ENCODE peak calls at places on chromosome 15, in five cellular contexts. Y, T, W, F and J are unnamed samples.

GRCh38 chr15:83973816-83974215 is 261.8 kb upstream of the GOLGA6L4 start:
- DNase-seq in Y (no peak), T (no peak), W (no peak), F (no peak), J (no peak)

GRCh38 chr15:60444289-60444912 is 34.5 kb downstream of the ICE2 start:
- DNase-seq in Y (no peak), T (no peak), W (no peak), F (no peak), J (no peak)

GRCh38 chr15:84752700-84753099 is 4.3 kb downstream of the ZNF592 start:
- DNase-seq in Y (no peak), T (no peak), W (no peak), F (no peak), J (no peak)

GRCh38 chr15:89052474-89052873 is 35.8 kb upstream of the ABHD2 start:
- DNase-seq in Y (peak), T (no peak), W (no peak), F (peak), J (no peak)

GRCh38 chr15:78455749-78456148 is 17.7 kb downstream of the IREB2 start:
- DNase-seq in Y (no peak), T (no peak), W (no peak), F (no peak), J (no peak)

GRCh38 chr15:31483053-31483923 is 156.7 kb downstream of the KLF13 start:
- DNase-seq in Y (no peak), T (no peak), W (no peak), F (no peak), J (no peak)

GRCh38 chr15:74414081-74414580 is 19.6 kb downstream of the SEMA7A start:
- DNase-seq in Y (no peak), T (no peak), W (no peak), F (no peak), J (no peak)

GRCh38 chr15:58019503-58020376 is 45.8 kb downstream of the ALDH1A2 start:
- DNase-seq in Y (no peak), T (no peak), W (peak), F (no peak), J (no peak)

GRCh38 chr15:59255647-59256380 is 49.2 kb downstream of the LDHAL6B start:
- DNase-seq in Y (no peak), T (no peak), W (no peak), F (no peak), J (no peak)

GRCh38 chr15:71055461-71055860 is 59.8 kb upstream of the THSD4 start:
- DNase-seq in Y (no peak), T (no peak), W (no peak), F (no peak), J (no peak)

GRCh38 chr15:41969851-41970431 is 2.4 kb downstream of the EHD4 start:
- DNase-seq in Y (peak), T (no peak), W (no peak), F (no peak), J (no peak)

DNA sequence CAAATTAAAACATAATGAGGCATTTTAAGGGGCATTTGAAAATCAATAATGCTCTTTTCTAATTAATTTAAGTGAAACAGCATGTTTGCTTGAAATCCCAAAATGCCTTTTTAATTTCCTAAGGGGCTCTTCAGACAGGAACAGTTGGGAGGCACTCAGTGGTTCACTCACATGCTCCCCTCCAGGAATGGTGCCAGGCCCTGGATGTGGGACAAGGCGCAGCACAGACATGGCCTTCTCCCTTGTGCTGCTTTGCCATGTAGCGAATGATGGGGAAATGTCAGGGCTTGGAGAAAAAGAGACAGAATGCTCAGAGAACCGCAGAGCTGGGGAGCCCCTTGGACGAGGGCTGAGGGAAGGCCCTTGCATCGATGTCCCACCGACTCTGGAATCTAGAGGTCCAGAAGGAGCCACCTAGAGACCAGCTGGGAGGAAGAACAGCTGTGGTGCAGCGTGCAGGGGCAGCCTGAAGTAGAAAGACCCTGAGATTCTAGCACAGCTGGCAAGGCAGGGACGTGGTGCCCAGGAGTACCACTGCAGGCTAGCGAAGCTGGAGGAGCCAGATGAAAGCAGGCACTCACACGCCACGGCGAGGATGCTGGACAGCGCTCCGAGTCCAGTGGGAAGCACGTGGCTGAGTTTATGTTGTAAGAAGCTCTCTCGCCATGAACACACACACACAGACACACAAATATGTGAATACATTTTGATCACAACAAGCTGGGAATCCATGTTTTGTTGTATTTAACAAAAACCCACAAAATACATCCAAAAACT is 27.0 kb downstream of the NSMCE3 start:
- DNase-seq in Y (no peak), T (no peak), W (no peak), F (no peak), J (no peak)
- H3K4me3 ChIP-seq in Y (no peak), T (no peak), W (no peak), F (no peak), J (no peak)

GRCh38 chr15:90870354-90871096 is 2.1 kb downstream of the FURIN start:
- DNase-seq in Y (no peak), T (no peak), W (no peak), F (no peak), J (no peak)
- H3K4me3 ChIP-seq in Y (peak), T (peak), W (peak), F (peak), J (peak)

DNA sequence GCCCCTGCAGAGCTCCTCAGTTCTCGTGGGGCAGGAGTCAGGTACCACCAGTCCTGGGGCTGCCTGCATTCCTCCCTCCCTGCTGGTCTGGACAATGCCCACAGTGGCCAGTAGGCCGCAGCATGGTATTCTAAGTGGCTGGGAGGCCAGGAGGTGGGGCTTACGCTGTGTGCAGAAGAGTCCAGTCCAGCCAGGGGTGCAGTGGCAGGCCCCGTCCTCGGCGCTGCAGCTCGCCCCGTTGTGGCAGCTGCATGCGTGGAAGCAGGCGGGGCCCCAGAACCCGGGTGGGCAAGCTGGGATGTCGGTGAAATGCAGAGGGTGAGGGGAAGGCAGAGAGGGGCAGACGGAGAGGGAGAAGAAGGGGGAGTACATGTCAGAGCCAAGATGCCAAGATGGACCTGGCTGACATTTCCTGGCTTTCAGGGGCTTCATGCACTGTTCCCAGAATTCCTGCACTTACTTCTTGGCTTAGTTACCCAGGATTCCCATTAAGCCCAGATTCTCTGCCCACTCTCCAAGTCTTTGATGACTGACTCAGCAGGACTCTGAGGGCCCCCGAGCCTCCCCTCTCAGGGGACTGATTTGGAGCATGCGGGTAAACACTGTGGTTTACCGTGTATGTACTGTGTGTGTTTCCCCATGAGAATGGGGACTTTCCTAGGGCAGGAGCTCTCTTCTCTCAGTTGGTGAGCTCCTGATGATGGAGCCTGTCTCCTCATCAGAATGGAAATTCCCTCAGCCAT is 47.5 kb downstream of the RAB11A start:
- DNase-seq in Y (peak), T (peak), W (no peak), F (peak), J (peak)
- H3K4me3 ChIP-seq in Y (no peak), T (no peak), W (no peak), F (no peak), J (no peak)

GRCh38 chr15:65759441-65759840 is 32.7 kb downstream of the DENND4A start:
- DNase-seq in Y (no peak), T (no peak), W (no peak), F (no peak), J (no peak)

GRCh38 chr15:65758242-65758641 is 33.9 kb downstream of the DENND4A start:
- DNase-seq in Y (no peak), T (no peak), W (no peak), F (no peak), J (no peak)

GRCh38 chr15:65762914-65763787 is 28.9 kb downstream of the DENND4A start:
- DNase-seq in Y (no peak), T (no peak), W (no peak), F (no peak), J (no peak)

GRCh38 chr15:65762399-65762798 is 29.7 kb downstream of the DENND4A start:
- DNase-seq in Y (no peak), T (no peak), W (no peak), F (no peak), J (no peak)

DNA sequence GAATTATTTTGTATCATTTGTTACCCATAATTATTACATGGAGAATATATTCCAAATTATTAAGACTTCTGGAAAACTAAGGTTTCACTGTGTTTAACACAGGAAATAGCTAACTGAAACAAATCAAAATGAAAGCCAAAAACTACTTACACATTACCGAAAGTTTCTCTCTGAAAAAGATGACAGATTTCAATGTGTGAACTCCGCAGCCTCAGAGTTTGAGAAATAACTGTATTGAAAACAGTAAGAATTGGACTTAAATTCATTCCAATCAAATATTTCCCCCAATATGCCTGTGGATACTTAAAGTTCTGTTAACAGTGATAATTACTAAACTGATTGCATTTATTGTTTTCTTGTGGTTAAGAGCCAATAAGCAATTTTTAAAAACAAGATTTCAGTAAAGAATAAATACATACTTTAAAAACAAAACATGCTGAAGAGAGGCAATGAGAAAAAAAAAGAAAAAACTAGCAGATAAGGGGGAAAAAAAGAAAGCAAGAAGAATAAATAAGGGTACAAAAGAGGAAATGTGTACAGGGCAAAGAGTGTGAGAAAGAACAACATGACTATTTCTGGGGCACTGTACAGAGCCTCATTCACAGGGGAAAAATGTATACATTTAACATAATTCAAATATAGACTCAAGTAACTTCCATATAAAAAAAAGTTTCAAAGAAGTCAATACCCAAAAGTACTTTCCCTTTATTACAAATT is 30.7 kb downstream of the DENND4A start:
- DNase-seq in Y (no peak), T (no peak), W (no peak), F (no peak), J (no peak)
- H3K4me3 ChIP-seq in Y (no peak), T (no peak), W (no peak), F (no peak), J (no peak)

GRCh38 chr15:55990516-55990915 is 2.9 kb downstream of the NEDD4 start:
- DNase-seq in Y (no peak), T (no peak), W (no peak), F (no peak), J (no peak)

GRCh38 chr15:55992769-55993110 is 672 bp downstream of the NEDD4 start:
- DNase-seq in Y (no peak), T (no peak), W (no peak), F (peak), J (no peak)

GRCh38 chr15:55990986-55991385 is 2.4 kb downstream of the NEDD4 start:
- DNase-seq in Y (no peak), T (no peak), W (no peak), F (no peak), J (no peak)

GRCh38 chr15:55993111-55993803 is at the start of gene NEDD4:
- DNase-seq in Y (peak), T (peak), W (peak), F (peak), J (peak)

DNA sequence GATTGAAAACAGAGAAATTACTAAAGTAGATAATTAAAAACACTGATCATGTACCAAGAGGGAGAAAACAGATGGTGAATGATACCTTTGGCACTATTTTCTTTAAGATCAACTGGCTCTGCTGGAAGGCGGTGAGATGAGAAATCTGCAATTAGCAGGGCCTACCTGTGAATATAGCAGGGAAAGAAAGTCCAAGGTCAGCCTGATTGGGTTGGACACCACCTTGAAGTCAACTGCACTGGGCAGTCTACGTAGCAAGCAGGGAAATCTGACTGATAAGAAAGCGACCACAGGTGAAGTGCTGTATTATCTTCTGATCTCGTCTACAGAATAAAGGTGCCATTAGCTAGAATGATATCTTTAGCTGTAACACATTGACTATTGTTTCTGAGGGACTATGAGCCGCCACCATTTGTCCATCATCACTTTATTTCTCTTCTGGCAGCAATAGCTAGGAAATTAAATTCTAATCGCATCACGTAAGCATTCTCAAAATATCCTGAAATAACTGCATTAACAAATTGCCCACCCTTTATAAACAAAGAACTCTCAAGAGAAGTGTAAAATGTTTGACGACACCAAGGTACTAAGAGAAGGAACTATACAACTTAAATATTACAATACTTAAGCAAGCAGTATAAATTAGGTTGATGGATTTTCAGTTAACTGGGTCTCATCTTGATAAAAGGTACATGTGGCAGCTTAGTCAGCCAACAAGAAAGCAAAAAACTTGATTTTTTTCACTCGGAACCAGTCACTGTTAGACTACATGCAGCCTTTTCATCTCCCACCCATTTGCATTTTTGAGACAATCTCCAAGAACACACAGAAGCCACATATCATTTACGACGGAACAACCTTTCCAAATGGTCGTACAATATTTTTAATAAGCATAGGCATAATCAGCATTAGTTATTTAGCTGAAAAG is 1.3 kb downstream of the NEDD4 start:
- DNase-seq in Y (no peak), T (no peak), W (no peak), F (no peak), J (no peak)
- H3K4me3 ChIP-seq in Y (peak), T (no peak), W (peak), F (peak), J (peak)

GRCh38 chr15:92655178-92655995 is at the start of gene FAM174B:
- DNase-seq in Y (no peak), T (no peak), W (no peak), F (no peak), J (no peak)
- H3K4me3 ChIP-seq in Y (peak), T (peak), W (peak), F (peak), J (no peak)

GRCh38 chr15:34460451-34460850 is 22.8 kb upstream of the GOLGA8A start:
- DNase-seq in Y (no peak), T (no peak), W (no peak), F (no peak), J (no peak)
- H3K4me3 ChIP-seq in Y (no peak), T (no peak), W (no peak), F (no peak), J (no peak)

DNA sequence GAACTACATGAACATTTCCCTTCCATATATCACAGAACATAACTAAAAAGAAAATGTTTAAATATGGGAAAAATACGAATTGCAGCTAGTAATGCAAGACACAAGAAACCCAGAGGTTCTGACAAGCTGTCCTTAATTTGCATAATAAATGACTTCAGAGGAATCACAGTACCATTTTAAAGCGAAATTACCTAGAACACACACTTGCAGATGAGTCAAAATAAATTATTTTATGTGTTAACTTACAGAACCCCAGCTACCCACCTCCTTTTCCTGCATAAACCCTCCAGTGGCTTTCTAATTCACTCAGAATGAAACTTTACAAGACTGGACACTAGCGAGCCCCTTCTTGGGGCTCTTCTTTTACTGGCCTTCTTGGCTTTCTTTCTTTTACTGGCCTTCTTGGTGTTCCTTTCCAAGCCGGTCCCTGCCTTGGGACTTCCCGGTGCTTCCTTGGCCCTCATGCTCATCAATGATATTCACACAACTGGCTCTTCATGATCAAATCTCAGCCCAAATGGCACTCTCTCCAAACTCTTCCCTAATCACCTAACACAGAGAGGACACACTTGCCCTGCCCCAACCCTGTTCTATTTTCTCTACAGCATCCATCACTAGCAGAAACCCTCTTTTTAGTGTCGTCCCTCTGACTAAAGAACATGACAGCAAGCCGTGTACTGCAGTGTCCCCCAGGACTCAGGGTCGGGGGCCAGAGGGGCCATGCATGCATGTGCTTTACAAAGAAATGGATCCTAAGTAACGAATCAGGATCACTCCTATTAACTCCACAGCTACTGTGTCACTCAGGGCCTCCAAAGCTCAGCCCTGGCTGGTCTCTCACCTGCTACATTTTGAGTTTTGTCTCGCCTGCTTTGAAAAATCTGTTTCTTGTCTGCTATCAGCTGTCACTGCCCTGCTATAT is 4.8 kb downstream of the CHSY1 start:
- DNase-seq in Y (no peak), T (no peak), W (no peak), F (no peak), J (no peak)
- H3K4me3 ChIP-seq in Y (peak), T (no peak), W (no peak), F (no peak), J (no peak)

DNA sequence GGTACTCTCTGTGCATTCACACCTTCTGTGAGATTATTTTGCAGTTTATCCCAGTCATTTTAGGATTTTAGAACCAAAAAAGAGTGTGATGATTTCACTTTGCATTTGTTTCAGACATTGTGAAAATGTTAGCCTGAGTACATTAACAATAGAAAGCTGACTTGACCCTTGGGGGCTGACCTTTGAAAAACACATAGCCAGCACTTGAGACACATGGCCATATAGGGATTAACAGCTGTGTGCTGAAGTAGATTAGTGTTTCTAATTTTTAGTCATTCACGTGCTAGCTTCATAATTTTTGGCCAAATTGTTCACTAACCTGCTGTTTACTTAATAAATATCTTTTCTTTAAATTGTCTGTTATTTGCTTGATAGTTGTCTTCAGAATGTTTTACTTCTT is 3.5 kb downstream of the FEM1B start:
- DNase-seq in Y (no peak), T (no peak), W (no peak), F (no peak), J (no peak)
- H3K4me3 ChIP-seq in Y (peak), T (no peak), W (peak), F (peak), J (no peak)